ENCODE peak calls at places on chromosomes 4 and X, in five cellular contexts. One of them, this sample, is unnamed.

GRCh38 chr4:72471816-72472215 is 97.2 kb downstream of the ADAMTS3 start:
- DNase-seq in astrocyte of the spinal cord: no peak
- DNase-seq in tibial nerve: no peak
- DNase-seq in heart right ventricle: no peak
- DNase-seq in AG04450: no peak
- DNase-seq in this sample: no peak

GRCh38 chrX:28303486-28303885 is 283.8 kb upstream of the IL1RAPL1 start:
- DNase-seq in astrocyte of the spinal cord: no peak
- DNase-seq in tibial nerve: no peak
- DNase-seq in heart right ventricle: no peak
- DNase-seq in AG04450: no peak
- DNase-seq in this sample: no peak

GRCh38 chr4:76035146-76035545 is 724 bp downstream of the CXCL11 start:
- DNase-seq in astrocyte of the spinal cord: no peak
- DNase-seq in tibial nerve: no peak
- DNase-seq in heart right ventricle: no peak
- DNase-seq in AG04450: no peak
- DNase-seq in this sample: no peak

GRCh38 chr4:183471960-183472708 is 27.7 kb downstream of the CDKN2AIP start:
- DNase-seq in astrocyte of the spinal cord: peak
- DNase-seq in tibial nerve: peak
- DNase-seq in heart right ventricle: peak
- DNase-seq in AG04450: peak
- DNase-seq in this sample: peak

GRCh38 chr4:2842667-2843022 is 999 bp upstream of the ADD1 start:
- DNase-seq in astrocyte of the spinal cord: no peak
- DNase-seq in tibial nerve: no peak
- DNase-seq in heart right ventricle: no peak
- DNase-seq in AG04450: no peak
- DNase-seq in this sample: no peak

GRCh38 chrX:40893251-40893910 is 158.0 kb upstream of the MED14 start:
- DNase-seq in astrocyte of the spinal cord: no peak
- DNase-seq in tibial nerve: no peak
- DNase-seq in heart right ventricle: no peak
- DNase-seq in AG04450: no peak
- DNase-seq in this sample: peak

GRCh38 chr4:10082459-10083272 is 33.9 kb downstream of the WDR1 start:
- DNase-seq in astrocyte of the spinal cord: no peak
- DNase-seq in tibial nerve: no peak
- DNase-seq in heart right ventricle: no peak
- DNase-seq in AG04450: no peak
- DNase-seq in this sample: no peak

GRCh38 chr4:10144479-10144878 is 27.9 kb upstream of the WDR1 start:
- DNase-seq in astrocyte of the spinal cord: no peak
- DNase-seq in tibial nerve: no peak
- DNase-seq in heart right ventricle: no peak
- DNase-seq in AG04450: no peak
- DNase-seq in this sample: no peak

GRCh38 chr4:144104509-144105130 is 35.9 kb downstream of the GYPA start:
- DNase-seq in astrocyte of the spinal cord: no peak
- DNase-seq in tibial nerve: no peak
- DNase-seq in heart right ventricle: no peak
- DNase-seq in AG04450: no peak
- DNase-seq in this sample: no peak

GRCh38 chr4:119103263-119103662 is 32.4 kb upstream of the MYOZ2 start:
- DNase-seq in astrocyte of the spinal cord: peak
- DNase-seq in tibial nerve: no peak
- DNase-seq in heart right ventricle: no peak
- DNase-seq in AG04450: peak
- DNase-seq in this sample: peak

GRCh38 chrX:108439961-108440696 is 491 bp downstream of the COL4A5 start:
- DNase-seq in astrocyte of the spinal cord: no peak
- DNase-seq in tibial nerve: no peak
- DNase-seq in heart right ventricle: no peak
- DNase-seq in AG04450: no peak
- DNase-seq in this sample: peak

GRCh38 chrX:114051667-114052315 is 532.1 kb upstream of the HTR2C start:
- DNase-seq in astrocyte of the spinal cord: no peak
- DNase-seq in tibial nerve: no peak
- DNase-seq in heart right ventricle: no peak
- DNase-seq in AG04450: no peak
- DNase-seq in this sample: no peak

GRCh38 chr4:38030023-38030422 is 69.8 kb downstream of the PTTG2 start:
- DNase-seq in astrocyte of the spinal cord: peak
- DNase-seq in tibial nerve: no peak
- DNase-seq in heart right ventricle: no peak
- DNase-seq in AG04450: no peak
- DNase-seq in this sample: no peak

GRCh38 chr4:156764145-156764544 is 207.5 kb downstream of the PDGFC start:
- DNase-seq in astrocyte of the spinal cord: peak
- DNase-seq in tibial nerve: no peak
- DNase-seq in heart right ventricle: no peak
- DNase-seq in AG04450: no peak
- DNase-seq in this sample: peak

GRCh38 chr4:64670647-64671046 is 261.4 kb upstream of the TECRL start:
- DNase-seq in astrocyte of the spinal cord: no peak
- DNase-seq in tibial nerve: no peak
- DNase-seq in heart right ventricle: no peak
- DNase-seq in AG04450: no peak
- DNase-seq in this sample: no peak

GRCh38 chr4:56283394-56283793 is 103.9 kb downstream of the AASDH start:
- DNase-seq in astrocyte of the spinal cord: no peak
- DNase-seq in tibial nerve: no peak
- DNase-seq in heart right ventricle: no peak
- DNase-seq in AG04450: no peak
- DNase-seq in this sample: no peak

GRCh38 chr4:121712001-121712655 is 15.3 kb upstream of the ANXA5 start:
- DNase-seq in astrocyte of the spinal cord: peak
- DNase-seq in tibial nerve: no peak
- DNase-seq in heart right ventricle: no peak
- DNase-seq in AG04450: no peak
- DNase-seq in this sample: peak

GRCh38 chr4:121709766-121710405 is 13.1 kb upstream of the ANXA5 start:
- DNase-seq in astrocyte of the spinal cord: no peak
- DNase-seq in tibial nerve: no peak
- DNase-seq in heart right ventricle: no peak
- DNase-seq in AG04450: no peak
- DNase-seq in this sample: peak

GRCh38 chr4:121714548-121714947 is 17.8 kb upstream of the ANXA5 start:
- DNase-seq in astrocyte of the spinal cord: no peak
- DNase-seq in tibial nerve: no peak
- DNase-seq in heart right ventricle: no peak
- DNase-seq in AG04450: no peak
- DNase-seq in this sample: no peak

GRCh38 chr4:121712783-121713182 is 16.0 kb upstream of the ANXA5 start:
- DNase-seq in astrocyte of the spinal cord: no peak
- DNase-seq in tibial nerve: no peak
- DNase-seq in heart right ventricle: no peak
- DNase-seq in AG04450: no peak
- DNase-seq in this sample: no peak

DNA sequence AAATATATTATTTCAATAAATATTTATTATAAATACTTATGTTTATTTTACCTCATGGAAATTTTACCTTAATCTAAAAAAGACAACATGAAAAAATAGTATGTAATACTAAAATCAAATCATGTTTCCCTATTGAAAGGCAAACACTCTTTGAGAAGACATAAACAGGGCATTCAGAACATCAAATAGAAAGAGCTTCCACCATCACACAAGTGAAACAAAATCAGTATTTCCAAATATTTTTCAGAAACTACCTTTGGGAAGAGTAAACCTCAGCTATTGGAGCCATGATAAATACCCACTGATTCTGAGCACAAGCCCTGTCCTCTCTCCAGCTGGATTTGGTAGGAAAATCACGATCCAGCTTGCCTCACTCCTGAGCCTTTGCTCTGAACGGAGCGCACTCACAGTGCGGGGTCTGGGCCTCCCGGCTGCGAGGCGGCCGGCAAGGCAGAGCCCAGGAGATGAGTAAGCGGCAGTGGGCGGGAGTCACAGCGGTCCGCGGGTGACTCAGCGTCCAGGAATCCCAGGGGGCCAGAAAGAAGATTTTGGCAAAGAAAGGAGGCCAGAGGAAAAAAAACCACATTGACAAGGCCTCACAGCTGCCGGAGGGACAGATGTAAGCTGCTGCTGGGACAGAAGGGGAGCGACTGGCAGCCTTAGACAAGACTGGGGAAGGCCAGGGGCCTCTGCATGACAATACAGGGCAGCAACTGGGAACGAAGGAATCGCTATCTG is 14.7 kb upstream of the ANXA5 start:
- DNase-seq in astrocyte of the spinal cord: peak
- DNase-seq in tibial nerve: peak
- DNase-seq in heart right ventricle: peak
- DNase-seq in AG04450: peak
- DNase-seq in this sample: peak
- H3K4me3 ChIP-seq in astrocyte of the spinal cord: peak
- H3K4me3 ChIP-seq in tibial nerve: no peak
- H3K4me3 ChIP-seq in heart right ventricle: no peak
- H3K4me3 ChIP-seq in AG04450: peak
- H3K4me3 ChIP-seq in this sample: peak

DNA sequence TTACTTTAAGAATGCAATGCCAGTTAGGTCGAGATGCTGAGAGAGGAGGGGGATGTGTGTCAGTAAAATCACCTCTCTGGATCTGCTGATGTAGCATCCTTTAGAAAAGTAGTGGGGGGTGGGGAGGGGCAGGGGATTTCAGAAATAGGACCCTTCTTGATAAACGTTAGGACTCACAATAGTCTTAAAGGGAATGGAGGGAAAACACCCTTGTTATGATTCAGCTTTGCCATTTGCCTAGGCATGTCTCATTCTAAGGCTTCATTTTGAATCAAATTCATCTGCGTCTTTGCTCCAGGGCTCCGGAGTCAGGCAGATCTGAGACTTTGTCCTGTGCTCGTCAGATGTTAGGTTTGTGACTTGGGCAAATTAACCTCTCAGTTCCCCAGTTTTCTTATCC is 879 bp downstream of the SH2D1A start:
- DNase-seq in astrocyte of the spinal cord: no peak
- DNase-seq in tibial nerve: no peak
- DNase-seq in heart right ventricle: no peak
- DNase-seq in AG04450: no peak
- DNase-seq in this sample: no peak
- H3K4me3 ChIP-seq in astrocyte of the spinal cord: no peak
- H3K4me3 ChIP-seq in tibial nerve: no peak
- H3K4me3 ChIP-seq in heart right ventricle: no peak
- H3K4me3 ChIP-seq in AG04450: no peak
- H3K4me3 ChIP-seq in this sample: no peak

GRCh38 chr4:87843936-87844335 is 11.2 kb downstream of the MEPE start:
- DNase-seq in astrocyte of the spinal cord: peak
- DNase-seq in tibial nerve: peak
- DNase-seq in heart right ventricle: no peak
- DNase-seq in AG04450: no peak
- DNase-seq in this sample: peak
- H3K4me3 ChIP-seq in astrocyte of the spinal cord: no peak
- H3K4me3 ChIP-seq in tibial nerve: no peak
- H3K4me3 ChIP-seq in heart right ventricle: no peak
- H3K4me3 ChIP-seq in AG04450: no peak
- H3K4me3 ChIP-seq in this sample: no peak

DNA sequence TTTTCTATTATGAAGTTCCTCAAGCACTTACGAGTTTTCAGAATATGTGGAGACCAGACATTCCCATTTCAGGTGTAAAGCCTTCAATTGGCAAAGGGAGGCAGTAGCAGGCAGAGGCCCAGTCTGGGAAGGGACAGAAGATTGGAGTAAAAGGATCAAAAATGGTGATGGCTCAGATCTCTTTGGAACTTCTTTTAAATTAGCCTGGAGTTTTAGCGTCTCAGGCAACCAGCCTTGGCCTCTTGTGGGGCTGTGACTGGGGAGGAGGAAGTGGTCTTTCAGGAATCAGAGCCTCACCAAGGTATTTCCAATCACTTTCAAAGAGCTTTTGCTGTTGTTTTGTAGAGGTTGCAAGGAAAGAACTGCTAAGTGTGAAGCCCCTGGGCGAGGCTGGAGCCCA is 239.1 kb downstream of the FRAS1 start:
- DNase-seq in astrocyte of the spinal cord: no peak
- DNase-seq in tibial nerve: no peak
- DNase-seq in heart right ventricle: no peak
- DNase-seq in AG04450: no peak
- DNase-seq in this sample: no peak
- H3K4me3 ChIP-seq in astrocyte of the spinal cord: no peak
- H3K4me3 ChIP-seq in tibial nerve: no peak
- H3K4me3 ChIP-seq in heart right ventricle: no peak
- H3K4me3 ChIP-seq in AG04450: no peak
- H3K4me3 ChIP-seq in this sample: no peak

GRCh38 chr4:85825937-85826678 is 351.2 kb downstream of the ARHGAP24 start:
- DNase-seq in astrocyte of the spinal cord: peak
- DNase-seq in tibial nerve: no peak
- DNase-seq in heart right ventricle: peak
- DNase-seq in AG04450: peak
- DNase-seq in this sample: peak
- H3K4me3 ChIP-seq in astrocyte of the spinal cord: no peak
- H3K4me3 ChIP-seq in tibial nerve: no peak
- H3K4me3 ChIP-seq in heart right ventricle: no peak
- H3K4me3 ChIP-seq in AG04450: no peak
- H3K4me3 ChIP-seq in this sample: no peak

GRCh38 chr4:40998680-40999358 is 215.5 kb downstream of the APBB2 start:
- DNase-seq in astrocyte of the spinal cord: peak
- DNase-seq in tibial nerve: no peak
- DNase-seq in heart right ventricle: peak
- DNase-seq in AG04450: no peak
- DNase-seq in this sample: peak
- H3K4me3 ChIP-seq in astrocyte of the spinal cord: no peak
- H3K4me3 ChIP-seq in tibial nerve: no peak
- H3K4me3 ChIP-seq in heart right ventricle: no peak
- H3K4me3 ChIP-seq in AG04450: no peak
- H3K4me3 ChIP-seq in this sample: no peak

GRCh38 chr4:8792491-8792890 is 79.1 kb downstream of the HMX1 start:
- DNase-seq in astrocyte of the spinal cord: no peak
- DNase-seq in tibial nerve: no peak
- DNase-seq in heart right ventricle: no peak
- DNase-seq in AG04450: no peak
- DNase-seq in this sample: no peak
- H3K4me3 ChIP-seq in astrocyte of the spinal cord: no peak
- H3K4me3 ChIP-seq in tibial nerve: no peak
- H3K4me3 ChIP-seq in heart right ventricle: no peak
- H3K4me3 ChIP-seq in AG04450: no peak
- H3K4me3 ChIP-seq in this sample: no peak